ENCODE peak calls at places on chromosomes 11 and 22, in ten cellular contexts. I, J, R, M, Z, K, S, O, W and A are unnamed samples.

GRCh38 chr22:50136431-50137047 is 34.0 kb upstream of the PANX2 start:
- DNase-seq in O (no peak), M (no peak), I (no peak), Z (no peak), S (no peak), J (no peak), R (no peak), K (no peak), W (no peak), A (no peak)

GRCh38 chr11:30328676-30329075 is 5.8 kb downstream of the ARL14EP start:
- DNase-seq in K (no peak), S (no peak), O (no peak), W (no peak), J (no peak), R (no peak), Z (no peak), M (no peak), I (peak), A (no peak)

GRCh38 chr11:1226226-1226961 is 3.5 kb downstream of the MUC5B start:
- DNase-seq in R (no peak), O (peak), S (peak), Z (no peak), J (no peak), I (no peak), K (no peak), W (no peak), M (no peak), A (no peak)

GRCh38 chr11:74004694-74005615 is 3.9 kb downstream of the UCP3 start:
- DNase-seq in K (no peak), W (peak), S (peak), Z (peak), M (no peak), R (no peak), I (no peak), J (no peak), O (no peak), A (no peak)

GRCh38 chr11:123430736-123431356 is 777 bp downstream of the GRAMD1B start:
- DNase-seq in I (no peak), O (peak), M (peak), W (no peak), S (peak), Z (peak), J (peak), K (peak), R (no peak), A (peak)

GRCh38 chr22:43561421-43562178 is 149.8 kb downstream of the MPPED1 start:
- DNase-seq in W (no peak), O (peak), I (no peak), J (no peak), M (no peak), S (no peak), R (no peak), Z (no peak), K (no peak), A (no peak)

GRCh38 chr11:113974741-113975470 is at the start of gene HTR3A:
- DNase-seq in Z (no peak), R (no peak), S (no peak), I (no peak), M (no peak), O (peak), J (peak), K (no peak), W (no peak), A (no peak)

GRCh38 chr22:46068176-46068907 is 82.0 kb upstream of the PPARA start:
- DNase-seq in W (no peak), S (no peak), R (no peak), J (peak), I (no peak), O (no peak), Z (no peak), K (no peak), M (no peak), A (no peak)

GRCh38 chr11:19234428-19234827 is 6.3 kb downstream of the E2F8 start:
- DNase-seq in J (no peak), K (no peak), Z (no peak), I (no peak), M (no peak), R (no peak), W (no peak), S (no peak), O (no peak), A (no peak)

GRCh38 chr11:93570759-93571413 is 27.7 kb upstream of the SMCO4 start:
- DNase-seq in J (peak), R (no peak), K (no peak), M (no peak), Z (no peak), W (no peak), I (peak), O (no peak), S (no peak), A (no peak)